ENCODE peak calls at places on chromosomes 7 and 10, in four cellular contexts. Y is colonic mucosa, H is right lobe of liver, F is thoracic aorta. Q is an unnamed sample.
A peak's percentile ranks its signal among the peaks of the same experiment; 100 is the strongest.

GRCh38 chr7:28615091-28615490 is 202.8 kb downstream of the CREB5 start:
- DNase-seq in Y (no peak), H (no peak), F (no peak), Q (no peak)

GRCh38 chr7:106619213-106619612 is 41.7 kb downstream of the CCDC71L start:
- DNase-seq in Y (no peak), H (no peak), F (no peak), Q (no peak)

GRCh38 chr7:45160374-45160773 is 2.8 kb downstream of the RAMP3 start:
- DNase-seq in Y (no peak), H (no peak), F (no peak), Q (no peak)

GRCh38 chr10:89332092-89332633 is 4.4 kb downstream of the IFIT3 start:
- DNase-seq in Y (peak; percentile 45), H (no peak), F (no peak), Q (no peak)

GRCh38 chr7:95684037-95684436 is 87.7 kb upstream of the PDK4 start:
- DNase-seq in Y (no peak), H (no peak), F (no peak), Q (no peak)

GRCh38 chr10:68156373-68157185 is 47.3 kb downstream of the MYPN start:
- DNase-seq in Y (peak; percentile 71), H (peak; percentile 59), F (peak; percentile 13), Q (no peak)

GRCh38 chr7:99369767-99370353 is 4.7 kb upstream of the ARPC1B start:
- DNase-seq in Y (no peak), H (no peak), F (no peak), Q (no peak)

GRCh38 chr10:77360121-77360520 is 277.5 kb downstream of the KCNMA1 start:
- DNase-seq in Y (no peak), H (no peak), F (no peak), Q (no peak)

GRCh38 chr7:155962191-155962967 is 150.1 kb upstream of the SHH start:
- DNase-seq in Y (peak; percentile 39), H (no peak), F (no peak), Q (no peak)

GRCh38 chr10:23067337-23067736 is 28.0 kb upstream of the MSRB2 start:
- DNase-seq in Y (no peak), H (no peak), F (no peak), Q (no peak)

GRCh38 chr7:100806276-100806675 is 21.0 kb downstream of the EPHB4 start:
- DNase-seq in Y (no peak), H (no peak), F (no peak), Q (no peak)

GRCh38 chr7:18357691-18358090 is 137.9 kb upstream of the HDAC9 start:
- DNase-seq in Y (no peak), H (no peak), F (no peak), Q (no peak)

GRCh38 chr10:10824611-10825148 is 193.0 kb upstream of the CELF2 start:
- DNase-seq in Y (no peak), H (no peak), F (no peak), Q (no peak)

GRCh38 chr7:772005-772294 is 44.9 kb upstream of the PRKAR1B start:
- DNase-seq in Y (no peak), H (no peak), F (no peak), Q (no peak)
- H3K27ac ChIP-seq in Y (no peak overlapping the region), H (no peak overlapping the region), F (peak overlapping the region; percentile 87), Q (no peak overlapping the region)

DNA sequence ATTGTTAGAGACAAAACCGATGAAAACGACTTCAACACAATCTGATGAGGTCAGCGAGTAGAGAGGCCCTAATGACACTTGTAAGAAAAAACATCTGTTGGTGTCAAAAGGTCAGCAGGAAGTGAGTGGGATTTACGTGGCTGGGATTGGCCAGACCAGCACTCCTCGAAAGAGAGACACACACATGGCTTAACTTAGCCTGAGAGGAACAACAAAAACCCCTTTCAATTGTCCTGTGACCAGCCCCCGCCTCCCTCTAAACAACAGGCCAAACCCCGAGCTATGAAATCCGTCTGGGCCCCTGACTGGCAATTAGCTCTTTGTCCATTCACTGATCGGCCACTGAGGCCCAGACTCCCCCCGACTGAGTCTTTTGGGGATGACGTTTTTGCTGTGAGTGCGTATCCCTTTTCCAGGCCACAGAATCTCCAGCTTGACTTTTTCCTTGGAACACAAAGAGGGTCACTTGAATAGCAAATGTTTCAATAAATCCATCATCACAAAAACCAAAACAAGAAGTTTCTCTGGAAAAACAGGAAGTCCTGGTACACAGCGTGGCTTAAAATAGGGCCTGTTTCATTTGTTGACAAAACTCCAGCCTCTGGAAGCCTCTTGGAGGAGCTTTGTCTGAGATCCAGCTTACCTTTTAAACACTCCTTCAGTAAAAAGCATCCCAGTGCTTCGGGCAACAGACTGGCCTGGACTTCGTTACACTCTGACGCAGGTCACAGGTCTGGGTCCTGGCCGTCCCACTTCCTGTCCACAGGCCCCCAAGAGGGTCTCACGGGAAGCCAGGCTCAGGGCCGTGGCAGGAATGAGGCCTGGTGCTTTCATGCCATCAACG is 103.0 kb downstream of the CTBP2 start:
- DNase-seq in Y (peak; percentile 58), H (no peak), F (no peak), Q (peak; percentile 80)
- H3K27ac ChIP-seq in Y (peak overlapping the region; percentile 72), H (peak overlapping the region; percentile 70), F (peak overlapping the region; percentile 99), Q (peak overlapping the region; percentile 88)

GRCh38 chr7:91079491-91079890 is 184.7 kb upstream of the FZD1 start:
- DNase-seq in Y (no peak), H (no peak), F (no peak), Q (no peak)
- H3K27ac ChIP-seq in Y (no peak overlapping the region), H (no peak overlapping the region), F (no peak overlapping the region), Q (no peak overlapping the region)

DNA sequence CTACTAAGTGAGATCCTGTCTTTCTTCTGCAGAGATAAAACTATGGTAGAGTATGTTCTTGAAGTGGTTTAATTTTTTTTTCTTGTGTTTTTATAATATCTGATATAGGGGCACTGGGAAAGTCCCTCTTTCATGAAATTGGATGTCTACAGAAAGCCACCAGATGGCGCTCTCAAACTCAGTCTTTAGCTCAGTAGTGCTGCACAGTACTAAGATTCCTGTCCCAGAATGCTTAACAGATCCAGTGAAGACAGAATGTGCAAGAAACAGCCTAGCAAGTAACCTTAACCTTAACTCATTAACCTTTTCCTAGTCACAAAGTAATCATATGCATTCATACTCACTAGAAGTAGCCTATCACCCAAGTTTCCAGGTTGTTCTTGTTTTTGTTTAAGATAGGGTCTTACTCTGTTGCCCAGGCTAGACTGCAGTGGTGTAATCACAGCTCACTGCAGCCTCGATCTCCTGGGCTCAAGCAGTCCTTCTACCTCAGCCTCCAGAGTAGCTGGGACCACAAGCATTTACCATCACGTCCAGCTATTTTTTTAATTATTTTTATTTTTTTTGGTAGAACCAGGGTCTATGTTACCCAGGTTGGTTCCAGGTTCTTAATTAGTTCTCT is 56.7 kb downstream of the IDE start:
- DNase-seq in Y (peak; percentile 67), H (peak; percentile 62), F (peak; percentile 18), Q (peak; percentile 4)
- H3K27ac ChIP-seq in Y (no peak overlapping the region), H (no peak overlapping the region), F (no peak overlapping the region), Q (no peak overlapping the region)

GRCh38 chr10:87817873-87818504 is at the start of gene ATAD1:
- DNase-seq in Y (peak; percentile 90), H (peak; percentile 88), F (peak; percentile 46), Q (peak; percentile 88)

GRCh38 chr10:87818505-87819273 is 663 bp upstream of the ATAD1 start:
- DNase-seq in Y (peak; percentile 60), H (peak; percentile 52), F (no peak), Q (peak; percentile 74)

GRCh38 chr10:87816163-87816841 is 1.7 kb downstream of the ATAD1 start:
- DNase-seq in Y (no peak), H (no peak), F (no peak), Q (no peak)

GRCh38 chr10:87817291-87817872 is 644 bp downstream of the ATAD1 start:
- DNase-seq in Y (no peak), H (no peak), F (no peak), Q (no peak)

DNA sequence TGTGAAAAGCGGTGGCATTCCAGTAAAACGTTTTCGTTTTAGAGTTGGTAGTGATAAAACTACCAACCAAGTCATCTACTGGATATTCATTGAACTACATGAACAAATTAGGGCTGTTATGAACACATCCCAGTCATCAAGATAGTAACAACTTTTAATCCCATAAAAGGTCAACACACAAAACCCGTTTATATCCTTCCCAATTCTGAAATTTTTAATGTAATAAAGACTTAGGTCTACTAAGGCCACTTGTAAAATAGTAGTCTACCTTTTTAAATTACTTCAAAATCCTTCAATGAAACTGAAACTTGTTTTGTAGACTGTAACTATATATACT is 1.2 kb downstream of the ATAD1 start:
- DNase-seq in Y (no peak), H (no peak), F (no peak), Q (no peak)
- H3K27ac ChIP-seq in Y (no peak overlapping the region), H (no peak overlapping the region), F (no peak overlapping the region), Q (no peak overlapping the region)

DNA sequence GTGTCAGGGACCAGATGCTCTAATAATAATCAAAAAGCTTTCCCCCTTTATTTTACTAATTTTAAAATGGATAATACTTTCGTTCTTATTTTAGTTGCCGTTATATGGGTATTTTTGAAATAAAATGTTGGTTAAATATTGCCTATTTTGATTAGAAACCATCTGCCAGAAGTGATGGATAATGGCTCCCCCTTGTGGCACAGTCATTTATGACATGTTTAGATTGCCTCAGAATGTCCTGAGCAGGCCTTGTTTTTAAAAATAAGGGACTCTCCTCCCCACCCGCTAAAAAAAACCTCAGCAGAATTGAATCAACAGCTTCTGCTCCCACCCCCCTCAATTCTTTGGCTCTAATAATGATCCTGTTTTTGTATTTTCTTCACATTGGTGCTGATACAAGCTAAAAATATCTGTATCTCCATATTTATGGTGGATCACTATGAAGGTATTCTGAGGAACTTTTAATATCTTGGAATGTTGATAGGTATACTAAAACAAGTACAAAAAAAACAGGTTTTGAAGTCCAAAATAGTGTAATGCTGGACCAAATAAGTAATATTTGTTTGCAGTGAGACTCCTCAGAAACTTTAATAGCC is 38.8 kb downstream of the TMEM60 start:
- DNase-seq in Y (peak; percentile 85), H (peak; percentile 65), F (peak; percentile 25), Q (no peak)
- H3K27ac ChIP-seq in Y (no peak overlapping the region), H (peak overlapping the region; percentile 73), F (no peak overlapping the region), Q (no peak overlapping the region)

GRCh38 chr10:71010730-71011129 is 122.4 kb upstream of the PCBD1 start:
- DNase-seq in Y (no peak), H (no peak), F (no peak), Q (no peak)
- H3K27ac ChIP-seq in Y (no peak overlapping the region), H (no peak overlapping the region), F (no peak overlapping the region), Q (no peak overlapping the region)

GRCh38 chr7:2477447-2478386 is 1.5 kb upstream of the GRIFIN start:
- DNase-seq in Y (peak; percentile 68), H (no peak), F (no peak), Q (no peak)
- H3K27ac ChIP-seq in Y (no peak overlapping the region), H (no peak overlapping the region), F (no peak overlapping the region), Q (no peak overlapping the region)

GRCh38 chr7:143345428-143345900 is 17.0 kb downstream of the FAM131B start:
- DNase-seq in Y (peak; percentile 64), H (no peak), F (no peak), Q (no peak)
- H3K27ac ChIP-seq in Y (no peak overlapping the region), H (no peak overlapping the region), F (no peak overlapping the region), Q (no peak overlapping the region)

Q was measured in caudate nucleus.